ENCODE peak calls at places on chromosomes 6 and 20, in eight cellular contexts. J, Q, X, U, K, A, I and H are unnamed samples.

GRCh38 chr6:2124260-2124709 is 121.1 kb downstream of the GMDS start:
- DNase-seq in A (no peak), K (peak), U (no peak), I (no peak), J (peak), Q (no peak), X (no peak), H (no peak)

GRCh38 chr20:10565191-10565921 is 108.4 kb downstream of the JAG1 start:
- DNase-seq in K (peak), X (no peak), Q (no peak), J (peak), I (no peak), U (peak), A (no peak), H (no peak)

GRCh38 chr20:59999502-59999901 is 41.3 kb downstream of the CDH26 start:
- DNase-seq in X (no peak), Q (no peak), K (no peak), A (no peak), I (no peak), U (no peak), J (no peak), H (no peak)

GRCh38 chr20:34127787-34128186 is 15.7 kb upstream of the EIF2S2 start:
- DNase-seq in I (no peak), X (no peak), U (no peak), J (no peak), A (no peak), K (no peak), Q (no peak), H (no peak)

GRCh38 chr6:152943260-152943897 is 39.5 kb downstream of the FBXO5 start:
- DNase-seq in K (no peak), J (no peak), A (no peak), X (no peak), Q (no peak), I (no peak), U (no peak), H (no peak)

GRCh38 chr6:68559052-68559451 is 76.0 kb upstream of the ADGRB3 start:
- DNase-seq in I (peak), J (no peak), K (no peak), Q (no peak), U (no peak), X (no peak), A (no peak), H (no peak)

GRCh38 chr20:51972031-51972430 is 169.7 kb upstream of the SALL4 start:
- DNase-seq in I (no peak), X (no peak), A (no peak), Q (no peak), J (no peak), U (no peak), K (no peak), H (no peak)

GRCh38 chr6:169993861-169994481 is 242.5 kb downstream of the ERMARD start:
- DNase-seq in K (no peak), J (peak), I (no peak), A (no peak), X (peak), U (no peak), Q (peak), H (no peak)

GRCh38 chr6:146289816-146290588 is 253.6 kb upstream of the RAB32 start:
- DNase-seq in Q (no peak), X (no peak), A (no peak), K (peak), I (no peak), U (peak), J (no peak), H (no peak)

GRCh38 chr6:25301358-25301757 is 22.2 kb downstream of the CARMIL1 start:
- DNase-seq in A (no peak), U (no peak), X (no peak), I (no peak), J (no peak), Q (no peak), K (no peak), H (no peak)

GRCh38 chr6:17021539-17021889 is 80.3 kb upstream of the STMND1 start:
- DNase-seq in U (peak), I (no peak), K (peak), J (no peak), A (no peak), Q (no peak), X (no peak), H (no peak)

GRCh38 chr20:12570371-12570770 is 438.4 kb upstream of the SPTLC3 start:
- DNase-seq in K (no peak), X (no peak), Q (no peak), U (no peak), J (no peak), I (peak), A (no peak), H (no peak)

GRCh38 chr20:5569021-5569420 is 181.2 kb upstream of the SHLD1 start:
- DNase-seq in I (peak), U (peak), K (peak), A (peak), Q (no peak), X (no peak), J (no peak), H (peak)

GRCh38 chr6:4732691-4733315 is 43.4 kb upstream of the CDYL start:
- DNase-seq in K (peak), A (no peak), J (peak), U (peak), Q (peak), X (peak), I (no peak), H (no peak)

GRCh38 chr6:53029262-53029661 is 34.2 kb upstream of the GSTA4 start:
- DNase-seq in Q (no peak), A (no peak), K (no peak), I (no peak), U (peak), J (no peak), X (no peak), H (no peak)